ENCODE peak calls at places on chromosomes 6 and 20, in four cellular contexts. T is nucleus accumbens, H is CMK, Y is breast epithelium. Q is an unnamed sample.

GRCh38 chr6:33846226-33846625 is 42.4 kb upstream of the MLN start:
- DNase-seq in T (no peak), H (no peak), Y (no peak), Q (peak)

GRCh38 chr6:147156218-147156617 is 48.0 kb upstream of the STXBP5 start:
- DNase-seq in H (no peak), T (no peak), Y (no peak), Q (no peak)

GRCh38 chr6:152220785-152221184 is 413.3 kb downstream of the ESR1 start:
- DNase-seq in H (no peak), T (no peak), Y (no peak), Q (no peak)

GRCh38 chr6:105786890-105787655 is 299.1 kb upstream of the PRDM1 start:
- DNase-seq in Y (no peak), T (no peak), H (no peak), Q (no peak)

GRCh38 chr6:105259912-105260889 is 80.4 kb upstream of the POPDC3 start:
- DNase-seq in Y (no peak), H (no peak), T (no peak), Q (no peak)

GRCh38 chr6:163192591-163192990 is 221.9 kb upstream of the QKI start:
- DNase-seq in T (no peak), H (no peak), Y (no peak), Q (no peak)

GRCh38 chr20:62916703-62917476 is 9.4 kb downstream of the DIDO1 start:
- DNase-seq in H (no peak), Y (no peak), T (no peak), Q (no peak)

GRCh38 chr20:58868795-58869194 is 16.3 kb downstream of the GNAS start:
- DNase-seq in Y (no peak), T (no peak), H (no peak), Q (no peak)